ENCODE peak calls at places on chromosomes 13 and 19, in four cellular contexts. One of them, this sample, is unnamed.

GRCh38 chr19:51398096-51398704 is 7.8 kb upstream of the C19orf84 start:
- DNase-seq in IMR-90: peak
- DNase-seq in H1: no peak
- DNase-seq in mesendoderm: peak
- DNase-seq in this sample: no peak

GRCh38 chr13:34817246-34817645 is 124.8 kb upstream of the NBEA start:
- DNase-seq in IMR-90: no peak
- DNase-seq in H1: no peak
- DNase-seq in mesendoderm: no peak
- DNase-seq in this sample: peak

GRCh38 chr13:26558074-26558805 is 757 bp downstream of the WASF3 start:
- DNase-seq in H1: no peak
- DNase-seq in mesendoderm: peak
- DNase-seq in IMR-90: peak
- DNase-seq in this sample: no peak

GRCh38 chr19:55674841-55675660 is at the start of gene EPN1:
- DNase-seq in IMR-90: peak
- DNase-seq in H1: peak
- DNase-seq in mesendoderm: peak
- DNase-seq in this sample: peak

GRCh38 chr19:18074192-18074591 is 12.5 kb downstream of the IL12RB1 start:
- DNase-seq in IMR-90: no peak
- DNase-seq in mesendoderm: peak
- DNase-seq in H1: no peak
- DNase-seq in this sample: no peak

GRCh38 chr19:1671716-1672037 is 19.3 kb upstream of the TCF3 start:
- DNase-seq in IMR-90: no peak
- DNase-seq in H1: no peak
- DNase-seq in mesendoderm: no peak
- DNase-seq in this sample: no peak

GRCh38 chr19:22628401-22628800 is 5.7 kb upstream of the ZNF492 start:
- DNase-seq in H1: no peak
- DNase-seq in IMR-90: no peak
- DNase-seq in mesendoderm: no peak
- DNase-seq in this sample: no peak

GRCh38 chr19:8397291-8397690 is 7.1 kb downstream of the RAB11B start:
- DNase-seq in mesendoderm: no peak
- DNase-seq in H1: no peak
- DNase-seq in IMR-90: no peak
- DNase-seq in this sample: no peak

GRCh38 chr13:114053026-114053425 is 79.2 kb upstream of the C13orf46 start:
- DNase-seq in mesendoderm: no peak
- DNase-seq in IMR-90: peak
- DNase-seq in H1: no peak
- DNase-seq in this sample: no peak

GRCh38 chr13:109974354-109974753 is 188.0 kb upstream of the IRS2 start:
- DNase-seq in H1: no peak
- DNase-seq in IMR-90: peak
- DNase-seq in mesendoderm: no peak
- DNase-seq in this sample: no peak

GRCh38 chr19:47497073-47497766 is 13.2 kb upstream of the KPTN start:
- DNase-seq in IMR-90: no peak
- DNase-seq in mesendoderm: no peak
- DNase-seq in H1: no peak
- DNase-seq in this sample: no peak

GRCh38 chr19:17749912-17750317 is 1.4 kb upstream of the FCHO1 start:
- DNase-seq in H1: no peak
- DNase-seq in IMR-90: no peak
- DNase-seq in mesendoderm: no peak
- DNase-seq in this sample: no peak

GRCh38 chr19:11018179-11018578 is 57.3 kb downstream of the SMARCA4 start:
- DNase-seq in H1: no peak
- DNase-seq in mesendoderm: peak
- DNase-seq in IMR-90: no peak
- DNase-seq in this sample: peak

GRCh38 chr13:97274782-97275252 is 52.7 kb downstream of the MBNL2 start:
- DNase-seq in IMR-90: peak
- DNase-seq in mesendoderm: no peak
- DNase-seq in H1: no peak
- DNase-seq in this sample: peak

GRCh38 chr19:35162471-35163326 is 8.2 kb downstream of the FXYD5 start:
- DNase-seq in H1: no peak
- DNase-seq in IMR-90: no peak
- DNase-seq in mesendoderm: peak
- DNase-seq in this sample: peak

GRCh38 chr13:59494560-59494970 is 669.2 kb downstream of the DIAPH3 start:
- DNase-seq in H1: no peak
- DNase-seq in IMR-90: peak
- DNase-seq in mesendoderm: no peak
- DNase-seq in this sample: no peak

GRCh38 chr13:50654341-50654740 is 189.2 kb downstream of the DLEU7 start:
- DNase-seq in IMR-90: no peak
- DNase-seq in H1: no peak
- DNase-seq in mesendoderm: no peak
- DNase-seq in this sample: no peak

GRCh38 chr13:73658639-73659038 is 475.6 kb downstream of the KLF12 start:
- DNase-seq in mesendoderm: no peak
- DNase-seq in IMR-90: no peak
- DNase-seq in H1: no peak
- DNase-seq in this sample: no peak

GRCh38 chr19:10517361-10517759 is at the start of gene S1PR5:
- DNase-seq in IMR-90: no peak
- DNase-seq in mesendoderm: peak
- DNase-seq in H1: no peak
- DNase-seq in this sample: peak

GRCh38 chr13:46297338-46297737 is 85.6 kb downstream of the LRRC63 start:
- DNase-seq in mesendoderm: no peak
- DNase-seq in IMR-90: peak
- DNase-seq in H1: no peak
- DNase-seq in this sample: no peak

GRCh38 chr19:13100871-13101589 is 1.6 kb downstream of the LYL1 start:
- DNase-seq in mesendoderm: peak
- DNase-seq in H1: no peak
- DNase-seq in IMR-90: no peak
- DNase-seq in this sample: no peak

GRCh38 chr13:40064723-40065122 is 409.3 kb downstream of the COG6 start:
- DNase-seq in IMR-90: peak
- DNase-seq in H1: no peak
- DNase-seq in mesendoderm: no peak
- DNase-seq in this sample: no peak

GRCh38 chr19:38606131-38606530 is 11.6 kb downstream of the MAP4K1 start:
- DNase-seq in IMR-90: no peak
- DNase-seq in mesendoderm: no peak
- DNase-seq in H1: no peak
- DNase-seq in this sample: no peak

GRCh38 chr19:4206818-4207484 is 22.4 kb upstream of the EBI3 start:
- DNase-seq in mesendoderm: peak
- DNase-seq in H1: no peak
- DNase-seq in IMR-90: peak
- DNase-seq in this sample: no peak

DNA sequence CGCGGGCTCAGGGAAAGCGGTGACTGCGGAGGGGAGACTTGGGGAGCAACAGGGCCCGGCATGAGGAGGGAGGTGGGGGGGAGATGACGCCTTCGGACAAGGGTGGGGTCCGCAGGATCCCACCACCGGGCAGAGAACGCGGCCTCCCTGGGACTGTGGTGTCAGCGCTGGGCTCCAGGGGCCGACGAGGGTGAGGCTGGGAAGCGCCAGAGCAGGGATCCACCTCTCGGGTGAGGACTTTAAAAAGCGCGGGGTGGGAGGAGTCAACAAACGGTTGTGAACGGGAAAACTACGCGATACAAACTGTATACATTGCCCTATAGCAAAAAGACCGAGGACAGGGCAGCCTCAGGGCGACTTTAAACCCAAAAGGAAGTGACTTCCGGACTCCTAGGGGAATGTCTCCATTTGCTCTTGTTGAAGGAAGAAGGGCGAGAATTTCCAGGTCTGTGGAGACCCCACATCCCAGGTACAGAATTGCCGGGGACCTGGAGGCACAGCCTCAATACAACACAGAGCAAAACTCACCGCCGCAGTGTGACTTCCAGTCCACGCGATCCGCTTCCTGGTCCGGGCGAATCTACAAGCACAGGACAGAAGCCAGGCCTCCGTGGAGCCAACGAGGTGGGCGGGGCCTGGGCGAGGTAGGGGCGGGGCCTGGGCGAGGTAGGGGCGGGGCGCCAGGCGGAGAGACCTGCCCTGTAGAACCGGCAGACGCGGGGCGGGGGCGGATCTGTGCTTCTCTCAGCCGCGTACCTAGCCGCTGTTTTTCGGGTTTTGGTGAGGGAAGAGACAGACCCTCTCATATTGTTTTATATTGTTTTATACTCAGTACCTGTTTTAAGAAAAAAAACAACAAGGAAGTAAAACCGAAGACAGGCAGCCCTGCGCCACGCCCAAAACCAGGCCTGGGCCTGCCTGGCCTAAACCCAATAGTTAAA is at the start of gene ZNF888:
- DNase-seq in H1: peak
- DNase-seq in IMR-90: peak
- DNase-seq in mesendoderm: peak
- DNase-seq in this sample: peak
- H3K4me3 ChIP-seq in H1: peak
- H3K4me3 ChIP-seq in IMR-90: peak
- H3K4me3 ChIP-seq in mesendoderm: peak
- H3K4me3 ChIP-seq in this sample: peak

DNA sequence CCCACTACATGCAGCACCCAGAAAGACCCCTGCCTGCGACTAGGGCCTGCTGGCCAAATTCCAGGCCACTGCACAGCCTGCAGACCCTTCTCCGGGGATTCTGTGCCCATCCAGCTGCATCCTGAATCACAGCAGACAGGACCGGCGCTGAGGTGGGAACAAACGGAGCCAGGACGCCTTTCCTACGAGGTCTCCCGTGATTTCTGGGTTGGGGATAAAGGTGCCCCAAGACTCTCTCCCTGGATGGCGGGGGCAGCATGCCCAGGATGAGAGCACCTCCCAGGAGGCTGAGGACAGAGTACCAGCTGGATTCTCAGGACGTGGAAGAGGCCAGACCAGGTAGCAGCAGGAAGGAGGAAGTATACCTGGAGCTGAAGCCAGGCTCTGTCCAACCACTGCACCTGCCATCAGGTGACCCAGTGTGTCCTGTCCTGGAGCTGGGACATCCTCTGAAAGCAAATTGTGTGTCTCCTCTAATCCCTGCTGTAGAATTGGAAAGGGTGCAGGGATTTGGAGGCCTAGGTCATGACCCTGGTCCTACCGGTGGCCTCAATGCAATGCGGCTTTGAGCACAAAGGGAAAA is 3.4 kb upstream of the FUT5 start:
- DNase-seq in H1: no peak
- DNase-seq in mesendoderm: no peak
- DNase-seq in IMR-90: no peak
- DNase-seq in this sample: no peak
- H2BK5ac ChIP-seq in H1: no peak
- H2BK5ac ChIP-seq in mesendoderm: no peak
- H2BK5ac ChIP-seq in IMR-90: no peak
- H2BK5ac ChIP-seq in this sample: no peak

GRCh38 chr13:91539458-91540156 is 141.2 kb downstream of the GPC5 start:
- DNase-seq in IMR-90: no peak
- DNase-seq in mesendoderm: no peak
- DNase-seq in H1: no peak
- DNase-seq in this sample: no peak
- H3K18ac ChIP-seq in IMR-90: no peak
- H3K18ac ChIP-seq in mesendoderm: no peak
- H3K18ac ChIP-seq in H1: no peak
- H3K18ac ChIP-seq in this sample: no peak

GRCh38 chr13:24252136-24252535 is 57.2 kb upstream of the C1QTNF9 start:
- DNase-seq in mesendoderm: no peak
- DNase-seq in H1: no peak
- DNase-seq in IMR-90: no peak
- DNase-seq in this sample: no peak

GRCh38 chr13:24249586-24249985 is 59.8 kb upstream of the C1QTNF9 start:
- DNase-seq in mesendoderm: no peak
- DNase-seq in H1: no peak
- DNase-seq in IMR-90: no peak
- DNase-seq in this sample: no peak

GRCh38 chr13:24254151-24254810 is 55.1 kb upstream of the C1QTNF9 start:
- DNase-seq in mesendoderm: no peak
- DNase-seq in IMR-90: no peak
- DNase-seq in H1: no peak
- DNase-seq in this sample: peak

GRCh38 chr13:24251525-24251924 is 57.9 kb upstream of the C1QTNF9 start:
- DNase-seq in mesendoderm: no peak
- DNase-seq in H1: no peak
- DNase-seq in IMR-90: no peak
- DNase-seq in this sample: no peak

DNA sequence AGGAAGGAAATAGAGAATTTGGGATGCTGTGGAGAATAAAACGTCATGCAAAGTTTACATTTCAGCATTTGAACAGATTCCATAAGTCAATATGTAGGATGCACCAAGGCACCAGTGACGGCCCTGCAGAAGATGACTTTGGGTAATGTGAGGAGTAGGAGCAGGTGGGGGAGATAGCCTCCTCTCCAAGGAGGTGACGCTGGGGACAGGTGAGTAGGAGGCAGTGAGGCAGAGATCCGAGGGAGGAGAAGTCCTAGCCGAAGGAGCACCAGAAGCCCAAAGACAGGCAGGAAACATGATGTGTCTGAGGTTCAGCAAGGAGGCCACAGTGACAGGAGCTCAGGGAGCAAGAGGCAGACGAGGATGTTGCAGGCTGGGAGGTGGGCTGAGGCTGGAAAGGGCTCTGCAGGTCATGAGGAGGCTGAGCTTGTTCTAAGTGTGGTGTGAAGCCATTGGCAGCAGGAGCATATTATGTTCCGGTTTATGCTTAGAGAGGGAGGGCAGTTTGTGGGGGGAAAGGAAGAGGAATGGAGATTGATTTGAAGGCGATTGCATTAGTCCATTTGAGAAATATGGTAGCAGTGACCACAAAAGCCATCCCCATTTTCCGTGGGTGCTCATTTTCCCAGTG is 55.7 kb upstream of the C1QTNF9 start:
- DNase-seq in H1: no peak
- DNase-seq in mesendoderm: no peak
- DNase-seq in IMR-90: no peak
- DNase-seq in this sample: no peak
- H3K4me3 ChIP-seq in H1: no peak
- H3K4me3 ChIP-seq in mesendoderm: no peak
- H3K4me3 ChIP-seq in IMR-90: no peak
- H3K4me3 ChIP-seq in this sample: no peak

This sample was measured in trophoblast cell.